ENCODE peak calls at places on chromosomes 11 and 22, in ten cellular contexts. H, E, F, M, G, Q, Y, S, X and C are unnamed samples.

GRCh38 chr11:63961608-63962412 is 12.6 kb upstream of the COX8A start:
- DNase-seq in X (peak), Y (peak), S (no peak), M (peak), E (no peak), Q (no peak), H (peak), F (peak), G (no peak), C (no peak)

GRCh38 chr11:133841279-133842043 is 3.9 kb downstream of the SPATA19 start:
- DNase-seq in E (no peak), S (no peak), H (no peak), F (no peak), M (no peak), Q (no peak), Y (no peak), G (no peak), X (no peak), C (peak)

GRCh38 chr22:36232715-36233401 is 6.5 kb downstream of the APOL2 start:
- DNase-seq in X (no peak), Q (no peak), G (no peak), H (no peak), M (no peak), S (no peak), Y (no peak), E (no peak), F (no peak), C (peak)

GRCh38 chr11:71321433-71322191 is 69.2 kb upstream of the SHANK2 start:
- DNase-seq in Y (no peak), X (no peak), H (no peak), Q (no peak), E (no peak), F (no peak), G (peak), M (no peak), S (no peak), C (no peak)

GRCh38 chr22:20783844-20784723 is 10.2 kb downstream of the SERPIND1 start:
- DNase-seq in X (peak), G (no peak), H (peak), M (peak), S (no peak), Y (no peak), Q (no peak), E (peak), F (peak), C (no peak)

GRCh38 chr11:64356498-64357411 is 2.2 kb upstream of the RPS6KA4 start:
- DNase-seq in Q (no peak), F (peak), X (no peak), Y (no peak), S (no peak), H (peak), M (peak), G (peak), E (no peak), C (no peak)

GRCh38 chr22:27686534-27686933 is 115.0 kb downstream of the MN1 start:
- DNase-seq in E (no peak), M (peak), X (peak), Q (no peak), S (peak), F (peak), Y (peak), H (no peak), G (peak), C (no peak)

GRCh38 chr22:43637861-43638260 is 174.2 kb downstream of the EFCAB6 start:
- DNase-seq in G (no peak), E (no peak), F (no peak), S (no peak), Q (no peak), M (no peak), H (no peak), X (no peak), Y (no peak), C (peak)

GRCh38 chr11:10097615-10098014 is 196.4 kb downstream of the SBF2 start:
- DNase-seq in H (no peak), Q (no peak), E (no peak), M (no peak), X (no peak), S (no peak), F (no peak), Y (no peak), G (no peak), C (no peak)

GRCh38 chr11:82995754-82996398 is 75.8 kb downstream of the RAB30 start:
- DNase-seq in H (no peak), F (no peak), G (no peak), S (no peak), Y (no peak), E (no peak), Q (no peak), M (peak), X (peak), C (no peak)

GRCh38 chr11:76604652-76605241 is 65.8 kb downstream of the LRRC32 start:
- DNase-seq in Y (peak), F (no peak), Q (no peak), M (peak), E (no peak), X (no peak), G (peak), S (peak), H (no peak), C (peak)

GRCh38 chr11:113338730-113339129 is 24.3 kb downstream of the TTC12 start:
- DNase-seq in H (no peak), X (no peak), Q (no peak), M (no peak), Y (no peak), S (no peak), G (no peak), E (no peak), F (no peak), C (no peak)

GRCh38 chr11:69841859-69842698 is 22.9 kb upstream of the FGF3 start:
- DNase-seq in G (no peak), Y (no peak), M (peak), E (no peak), F (peak), H (peak), S (no peak), X (no peak), Q (no peak), C (no peak)

GRCh38 chr22:27113211-27114030 is 456.0 kb downstream of the MIAT start:
- DNase-seq in E (no peak), X (peak), F (peak), H (no peak), S (peak), M (peak), Q (no peak), G (peak), Y (peak), C (peak)

GRCh38 chr22:25098445-25099081 is 101.1 kb upstream of the CRYBB3 start:
- DNase-seq in F (no peak), X (no peak), Q (no peak), M (no peak), G (no peak), Y (no peak), E (no peak), S (no peak), H (no peak), C (no peak)
- H3K27ac ChIP-seq in F (no peak), X (no peak), Q (no peak), M (no peak), G (no peak), Y (no peak), E (no peak), S (no peak), H (no peak), C (no peak)

GRCh38 chr22:19714320-19715252 is at the start of gene SEPTIN5:
- DNase-seq in E (no peak), M (no peak), Y (no peak), G (no peak), S (no peak), X (no peak), F (no peak), Q (no peak), H (no peak), C (no peak)
- H3K27ac ChIP-seq in E (no peak), M (no peak), Y (peak), G (peak), S (no peak), X (no peak), F (peak), Q (no peak), H (no peak), C (peak)

GRCh38 chr22:50270302-50271010 is at the start of gene MAPK11:
- DNase-seq in M (peak), Q (peak), F (peak), H (peak), S (peak), E (peak), Y (peak), G (no peak), X (peak), C (no peak)
- H3K27ac ChIP-seq in M (no peak), Q (peak), F (peak), H (peak), S (peak), E (no peak), Y (peak), G (peak), X (no peak), C (peak)

GRCh38 chr22:24209016-24209415 is 27.7 kb downstream of the SUSD2 start:
- DNase-seq in Y (no peak), G (no peak), M (no peak), F (no peak), H (no peak), S (no peak), X (no peak), E (no peak), Q (no peak), C (no peak)
- H3K27ac ChIP-seq in Y (peak), G (no peak), M (no peak), F (peak), H (no peak), S (no peak), X (peak), E (no peak), Q (no peak), C (peak)

DNA sequence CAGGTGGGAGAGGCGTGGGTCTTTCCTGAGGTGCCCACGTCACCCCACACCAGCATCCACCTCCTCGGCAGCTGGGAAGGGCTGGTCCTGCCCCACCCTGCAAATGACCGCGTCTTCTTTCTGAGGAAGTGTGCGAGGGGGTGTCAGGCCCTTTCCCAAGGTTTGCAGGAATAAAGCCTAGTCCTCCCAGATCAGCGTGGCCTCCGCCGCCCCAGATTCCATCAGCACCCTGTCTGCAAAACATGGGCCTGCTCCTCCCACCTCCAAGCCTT is 14.4 kb upstream of the SLC39A13 start:
- DNase-seq in X (no peak), H (no peak), F (no peak), E (no peak), Q (no peak), Y (no peak), S (no peak), G (peak), M (no peak), C (no peak)
- H3K27ac ChIP-seq in X (no peak), H (peak), F (no peak), E (peak), Q (peak), Y (peak), S (no peak), G (peak), M (peak), C (peak)

GRCh38 chr11:5380740-5381342 is 2.8 kb upstream of the OR51M1 start:
- DNase-seq in F (peak), E (no peak), H (peak), M (peak), Y (peak), Q (no peak), S (no peak), G (no peak), X (peak), C (no peak)

GRCh38 chr11:5384335-5384734 is 723 bp downstream of the OR51M1 start:
- DNase-seq in X (no peak), Q (no peak), H (no peak), Y (no peak), M (no peak), S (no peak), E (no peak), G (no peak), F (no peak), C (no peak)

GRCh38 chr11:5383576-5383975 is at the start of gene OR51M1:
- DNase-seq in E (no peak), M (no peak), G (no peak), X (no peak), Y (no peak), Q (no peak), H (no peak), F (no peak), S (no peak), C (no peak)
- H3K27ac ChIP-seq in E (no peak), M (no peak), G (no peak), X (no peak), Y (no peak), Q (no peak), H (no peak), F (no peak), S (no peak), C (no peak)